ENCODE peak calls at places on chromosomes 16 and 17, in seven cellular contexts. R is activated naive CD8-positive, alpha-beta T cell treated with anti-CD3 and anti-CD28 coated beads, Interleukin-2, amount 50 U/mL, for 16 hours; I is GM23248; Y is dorsolateral prefrontal cortex; P is fibroblast of mammary gland; B is T-helper 9 cell; E is NCI-H748 treated with DMSO at 0.1 percent for 48 hours. Z is an unnamed sample.

GRCh38 chr16:10368984-10369551 is 16.8 kb upstream of the ATF7IP2 start:
- DNase-seq in R (no peak), I (no peak), Y (no peak), P (no peak), B (no peak), E (no peak), Z (no peak)

GRCh38 chr17:51000835-51001638 is 119.6 kb downstream of the SPAG9 start:
- DNase-seq in R (no peak), I (peak; percentile 81), Y (no peak), P (peak; percentile 78), B (no peak), E (peak; percentile 23), Z (no peak)

GRCh38 chr17:28846231-28846630 is 3.6 kb upstream of the FAM222B start:
- DNase-seq in R (no peak), I (no peak), Y (no peak), P (no peak), B (no peak), E (no peak), Z (no peak)

GRCh38 chr17:79941088-79942010 is 94.3 kb downstream of the TBC1D16 start:
- DNase-seq in R (no peak), I (no peak), Y (no peak), P (no peak), B (no peak), E (no peak), Z (no peak)

GRCh38 chr17:19384723-19385391 is 2.1 kb downstream of the MFAP4 start:
- DNase-seq in R (no peak), I (peak; percentile 88), Y (peak; percentile 85), P (peak; percentile 97), B (no peak), E (no peak), Z (no peak)

GRCh38 chr16:89553733-89554132 is 6.7 kb upstream of the RPL13 start:
- DNase-seq in R (no peak), I (no peak), Y (no peak), P (no peak), B (no peak), E (no peak), Z (no peak)

GRCh38 chr17:5033352-5034015 is 1.7 kb downstream of the SLC52A1 start:
- DNase-seq in R (no peak), I (no peak), Y (no peak), P (no peak), B (no peak), E (no peak), Z (no peak)

GRCh38 chr17:64077409-64077808 is 52.5 kb downstream of the ERN1 start:
- DNase-seq in R (no peak), I (peak; percentile 3), Y (no peak), P (peak; percentile 31), B (no peak), E (peak; percentile 92), Z (no peak)

GRCh38 chr17:9054611-9055010 is 33.3 kb downstream of the NTN1 start:
- DNase-seq in R (no peak), I (no peak), Y (no peak), P (no peak), B (no peak), E (no peak), Z (no peak)

GRCh38 chr16:8120001-8120400 is 470.3 kb downstream of the TMEM114 start:
- DNase-seq in R (no peak), I (no peak), Y (no peak), P (no peak), B (no peak), E (no peak), Z (no peak)

GRCh38 chr16:84933774-84934571 is 77.4 kb downstream of the ZDHHC7 start:
- DNase-seq in R (no peak), I (peak; percentile 75), Y (peak; percentile 59), P (no peak), B (no peak), E (no peak), Z (no peak)